ENCODE peak calls at places on chromosomes 6 and 20, in six cellular contexts. B, L, T, P, K and Q are unnamed samples.

GRCh38 chr6:165109011-165109410 is 200.4 kb downstream of the C6orf118 start:
- DNase-seq in B (no peak), L (no peak), T (no peak), P (no peak), K (no peak), Q (no peak)

GRCh38 chr6:24504642-24505586 is 10.1 kb downstream of the ALDH5A1 start:
- DNase-seq in B (peak), L (peak), T (no peak), P (no peak), K (no peak), Q (peak)

GRCh38 chr6:46469021-46469420 is 22.2 kb downstream of the RCAN2 start:
- DNase-seq in B (no peak), L (no peak), T (no peak), P (no peak), K (no peak), Q (no peak)

GRCh38 chr6:154962751-154963150 is 32.4 kb upstream of the TIAM2 start:
- DNase-seq in B (no peak), L (peak), T (no peak), P (peak), K (no peak), Q (peak)

GRCh38 chr20:21096321-21097043 is 9.7 kb downstream of the LINC00237 start:
- DNase-seq in B (no peak), L (peak), T (peak), P (no peak), K (no peak), Q (peak)

GRCh38 chr6:153090241-153090930 is 40.7 kb downstream of the RGS17 start:
- DNase-seq in B (no peak), L (peak), T (no peak), P (peak), K (no peak), Q (peak)

GRCh38 chr6:123380257-123380656 is 256.5 kb downstream of the TRDN start:
- DNase-seq in B (no peak), L (peak), T (peak), P (no peak), K (no peak), Q (no peak)

GRCh38 chr6:68238097-68238597 is 396.9 kb upstream of the ADGRB3 start:
- DNase-seq in B (no peak), L (no peak), T (peak), P (no peak), K (no peak), Q (no peak)

GRCh38 chr20:52991783-52992182 is 19.6 kb downstream of the TSHZ2 start:
- DNase-seq in B (no peak), L (no peak), T (no peak), P (no peak), K (no peak), Q (no peak)

GRCh38 chr6:46062312-46062711 is 46.7 kb upstream of the CLIC5 start:
- DNase-seq in B (peak), L (no peak), T (no peak), P (peak), K (no peak), Q (peak)

GRCh38 chr6:138182939-138183791 is 21.4 kb downstream of the ARFGEF3 start:
- DNase-seq in B (no peak), L (no peak), T (no peak), P (no peak), K (no peak), Q (no peak)

GRCh38 chr6:170542031-170542719 is 10.9 kb downstream of the PSMB1 start:
- DNase-seq in B (no peak), L (no peak), T (no peak), P (no peak), K (no peak), Q (no peak)

GRCh38 chr20:53180928-53181362 is 208.8 kb downstream of the TSHZ2 start:
- DNase-seq in B (no peak), L (no peak), T (no peak), P (no peak), K (no peak), Q (no peak)

GRCh38 chr6:100300221-100300736 is 164.4 kb downstream of the SIM1 start:
- DNase-seq in B (no peak), L (peak), T (peak), P (peak), K (no peak), Q (peak)

GRCh38 chr6:118771253-118771652 is 119.9 kb upstream of the CEP85L start:
- DNase-seq in B (no peak), L (no peak), T (no peak), P (no peak), K (no peak), Q (peak)

GRCh38 chr6:138197570-138197969 is 20.7 kb downstream of the PBOV1 start:
- DNase-seq in B (no peak), L (no peak), T (no peak), P (no peak), K (no peak), Q (no peak)

GRCh38 chr6:138607478-138608433 is 108.5 kb upstream of the NHSL1 start:
- DNase-seq in B (no peak), L (no peak), T (no peak), P (no peak), K (no peak), Q (no peak)

GRCh38 chr6:5511924-5512323 is 250.6 kb downstream of the FARS2 start:
- DNase-seq in B (no peak), L (no peak), T (no peak), P (no peak), K (no peak), Q (no peak)

GRCh38 chr6:167129159-167129558 is 6.3 kb downstream of the CCR6 start:
- DNase-seq in B (no peak), L (no peak), T (no peak), P (no peak), K (no peak), Q (no peak)

GRCh38 chr6:164106345-164106769 is 691.8 kb downstream of the QKI start:
- DNase-seq in B (no peak), L (peak), T (peak), P (no peak), K (peak), Q (no peak)

GRCh38 chr6:134374486-134374885 is 56.6 kb upstream of the SGK1 start:
- DNase-seq in B (no peak), L (no peak), T (no peak), P (no peak), K (peak), Q (no peak)

GRCh38 chr6:12401200-12401599 is 111.0 kb downstream of the EDN1 start:
- DNase-seq in B (no peak), L (no peak), T (no peak), P (no peak), K (no peak), Q (no peak)

GRCh38 chr6:42784739-42785498 is 3.1 kb downstream of the BICRAL start:
- DNase-seq in B (no peak), L (no peak), T (no peak), P (no peak), K (no peak), Q (no peak)

GRCh38 chr6:138509371-138509770 is 10.1 kb upstream of the NHSL1 start:
- DNase-seq in B (no peak), L (peak), T (peak), P (no peak), K (no peak), Q (peak)

GRCh38 chr6:35449287-35449881 is 2.8 kb upstream of the FANCE start:
- DNase-seq in B (no peak), L (peak), T (peak), P (no peak), K (no peak), Q (peak)

GRCh38 chr20:53677447-53678314 is 84.0 kb upstream of the ZNF217 start:
- DNase-seq in B (no peak), L (peak), T (peak), P (no peak), K (peak), Q (no peak)

GRCh38 chr6:163897030-163897429 is 482.5 kb downstream of the QKI start:
- DNase-seq in B (no peak), L (no peak), T (no peak), P (peak), K (no peak), Q (no peak)

GRCh38 chr6:156068870-156069269 is 613.2 kb upstream of the NOX3 start:
- DNase-seq in B (no peak), L (no peak), T (peak), P (no peak), K (no peak), Q (no peak)

GRCh38 chr6:29708432-29709177 is 14.6 kb upstream of the HLA-F start:
- DNase-seq in B (no peak), L (no peak), T (no peak), P (no peak), K (no peak), Q (no peak)

GRCh38 chr6:107121964-107122495 is 6.7 kb upstream of the BEND3 start:
- DNase-seq in B (no peak), L (no peak), T (peak), P (no peak), K (no peak), Q (no peak)

GRCh38 chr6:30480536-30481156 is 8.7 kb upstream of the HLA-E start:
- DNase-seq in B (no peak), L (no peak), T (no peak), P (no peak), K (no peak), Q (no peak)

GRCh38 chr6:93407186-93407585 is 12.2 kb downstream of the EPHA7 start:
- DNase-seq in B (no peak), L (no peak), T (no peak), P (no peak), K (no peak), Q (no peak)

GRCh38 chr6:26465776-26466175 is 8.0 kb downstream of the BTN2A1 start:
- DNase-seq in B (no peak), L (no peak), T (no peak), P (no peak), K (no peak), Q (no peak)

GRCh38 chr20:45366192-45366591 is 3.2 kb downstream of the SYS1 start:
- DNase-seq in B (no peak), L (no peak), T (no peak), P (no peak), K (no peak), Q (no peak)

GRCh38 chr20:45366631-45367030 is 3.7 kb downstream of the SYS1 start:
- DNase-seq in B (no peak), L (no peak), T (no peak), P (no peak), K (no peak), Q (no peak)

GRCh38 chr20:45365444-45365970 is 2.6 kb downstream of the SYS1 start:
- DNase-seq in B (no peak), L (no peak), T (no peak), P (no peak), K (no peak), Q (no peak)

GRCh38 chr20:45368221-45368980 is 5.4 kb downstream of the SYS1 start:
- DNase-seq in B (no peak), L (no peak), T (no peak), P (no peak), K (no peak), Q (no peak)

DNA sequence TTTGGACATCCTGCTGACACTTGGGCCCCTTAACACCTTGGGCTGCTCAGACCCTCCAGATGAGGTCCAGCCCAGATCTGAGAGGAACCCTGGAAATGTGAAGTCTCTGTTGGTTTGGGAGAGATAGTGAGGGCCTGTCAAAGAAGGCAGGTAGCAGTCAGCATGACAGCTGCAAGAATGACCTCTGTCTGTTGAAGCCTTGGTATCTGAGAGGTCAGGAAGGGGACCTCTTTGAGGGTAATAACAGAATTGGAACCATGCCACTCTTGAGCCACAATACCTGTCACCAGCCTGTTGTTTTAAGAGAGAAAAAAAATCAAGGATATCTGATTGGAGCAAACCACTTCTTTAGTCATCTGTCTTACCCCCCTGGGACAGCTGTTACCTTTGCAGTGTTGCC is 4.2 kb downstream of the SYS1 start:
- DNase-seq in B (no peak), L (no peak), T (no peak), P (no peak), K (no peak), Q (no peak)
- H3K4me3 ChIP-seq in B (no peak), L (no peak), T (no peak), P (no peak), K (no peak), Q (no peak)

GRCh38 chr6:37704923-37705238 is 7.2 kb upstream of the MDGA1 start:
- DNase-seq in B (no peak), L (no peak), T (no peak), P (no peak), K (no peak), Q (no peak)
- H3K4me3 ChIP-seq in B (peak), L (peak), T (no peak), P (peak), K (peak), Q (no peak)

DNA sequence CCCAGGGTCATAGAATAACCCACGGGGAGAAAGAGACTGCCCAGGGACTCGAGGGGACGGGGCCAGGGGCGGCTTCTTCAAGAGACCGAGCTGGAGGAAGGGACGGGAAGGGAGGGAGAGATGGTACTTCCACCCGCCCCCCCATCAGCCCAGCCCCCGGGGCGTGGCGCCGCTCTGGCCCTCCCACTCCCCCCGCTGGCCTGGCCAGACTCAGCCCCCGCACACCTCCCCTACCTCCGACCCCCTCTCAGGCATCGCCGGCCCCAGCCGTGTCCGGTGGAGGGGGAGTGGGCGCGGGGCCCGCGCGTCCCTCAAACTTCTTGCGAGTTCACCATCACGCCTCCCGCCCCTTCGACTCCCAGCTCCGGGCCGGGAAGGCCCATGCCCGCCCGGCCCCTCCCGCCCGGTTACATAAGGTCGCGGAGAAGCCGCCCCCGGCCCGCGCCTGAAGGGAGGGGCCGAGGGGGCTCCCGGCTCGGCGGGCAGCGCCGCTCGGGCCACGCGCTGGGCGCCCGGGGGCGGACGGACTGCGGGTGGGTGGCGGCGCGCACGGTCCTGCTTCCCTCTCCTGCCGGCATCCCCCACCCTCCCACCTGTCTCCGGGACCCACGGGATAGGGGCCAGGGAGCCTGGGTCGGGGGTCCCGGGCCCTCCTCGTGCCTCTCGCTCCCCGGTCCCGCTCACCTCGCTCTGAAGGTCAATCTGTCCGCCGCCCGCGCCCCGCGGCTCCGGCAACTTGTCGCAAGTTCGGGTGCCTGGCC is 562 bp downstream of the TFEB start:
- DNase-seq in B (peak), L (peak), T (peak), P (no peak), K (peak), Q (no peak)
- H3K4me3 ChIP-seq in B (peak), L (peak), T (peak), P (peak), K (peak), Q (peak)

DNA sequence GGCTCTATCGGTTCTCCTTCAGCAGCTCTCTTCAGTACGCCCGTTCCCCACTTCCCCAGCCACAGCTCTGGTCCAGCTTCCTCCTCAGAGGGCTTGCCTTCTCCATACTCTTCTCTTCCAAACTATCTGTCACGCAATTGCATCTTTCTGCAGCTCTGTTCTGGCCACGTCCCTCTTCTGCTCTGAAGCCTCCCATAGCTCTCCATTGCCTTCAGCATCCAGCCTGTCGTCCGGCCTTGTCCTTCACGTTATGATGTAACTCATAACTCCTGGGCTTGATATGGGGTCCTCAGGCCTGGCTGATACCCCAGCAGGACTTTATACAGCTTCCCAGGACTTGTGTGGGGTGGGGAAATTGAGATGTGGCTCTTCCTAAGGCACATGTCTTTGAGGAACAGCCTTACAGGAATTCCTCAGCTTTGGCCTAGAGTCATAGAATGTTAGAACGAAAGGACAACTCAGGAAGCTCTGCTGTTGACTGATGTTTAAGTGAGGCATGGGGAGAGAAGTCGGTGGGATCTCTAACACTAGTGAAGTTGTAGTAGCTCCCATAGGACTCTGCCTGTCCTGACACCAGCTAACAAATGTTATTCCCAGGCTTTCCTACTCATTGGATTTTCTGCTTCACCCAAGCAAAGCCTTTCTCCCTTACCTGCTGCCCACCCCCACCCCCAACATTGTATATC is 39.5 kb upstream of the RNF8 start:
- DNase-seq in B (no peak), L (no peak), T (no peak), P (no peak), K (no peak), Q (no peak)
- H3K4me3 ChIP-seq in B (no peak), L (no peak), T (no peak), P (no peak), K (no peak), Q (no peak)

DNA sequence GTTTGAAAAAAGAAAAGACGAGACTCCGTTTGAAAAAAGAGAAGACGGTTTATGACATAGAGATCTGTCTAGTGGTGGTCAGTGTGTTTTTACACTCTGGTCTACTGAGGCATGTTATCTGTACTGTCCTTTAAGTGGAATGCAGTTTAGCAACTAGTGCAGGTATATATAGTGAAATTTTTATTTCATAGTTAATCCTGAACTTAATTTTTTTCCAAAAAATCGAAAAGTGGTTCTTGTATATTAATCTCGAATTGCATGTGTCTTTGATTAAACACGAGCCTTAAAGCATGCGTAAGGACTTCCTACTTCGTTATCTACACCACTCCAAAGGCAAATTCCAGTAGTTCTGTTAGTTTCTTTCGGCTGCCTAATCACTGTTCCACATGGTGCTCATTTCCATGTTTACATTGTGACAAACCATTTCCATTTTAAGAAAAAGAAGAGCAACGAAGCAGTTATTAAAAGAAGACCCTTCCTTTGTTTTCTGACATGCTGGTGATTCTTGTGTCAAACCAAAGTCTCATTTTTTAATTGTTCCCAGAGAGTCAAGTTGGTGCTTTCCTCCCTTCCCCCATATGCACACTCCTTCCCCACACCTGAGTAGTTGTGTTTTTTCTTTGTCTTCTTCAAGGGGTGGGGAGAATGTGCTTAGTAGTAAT is 2.3 kb downstream of the SNX9 start:
- DNase-seq in B (no peak), L (no peak), T (no peak), P (no peak), K (no peak), Q (no peak)
- H3K4me3 ChIP-seq in B (peak), L (no peak), T (no peak), P (peak), K (peak), Q (peak)

DNA sequence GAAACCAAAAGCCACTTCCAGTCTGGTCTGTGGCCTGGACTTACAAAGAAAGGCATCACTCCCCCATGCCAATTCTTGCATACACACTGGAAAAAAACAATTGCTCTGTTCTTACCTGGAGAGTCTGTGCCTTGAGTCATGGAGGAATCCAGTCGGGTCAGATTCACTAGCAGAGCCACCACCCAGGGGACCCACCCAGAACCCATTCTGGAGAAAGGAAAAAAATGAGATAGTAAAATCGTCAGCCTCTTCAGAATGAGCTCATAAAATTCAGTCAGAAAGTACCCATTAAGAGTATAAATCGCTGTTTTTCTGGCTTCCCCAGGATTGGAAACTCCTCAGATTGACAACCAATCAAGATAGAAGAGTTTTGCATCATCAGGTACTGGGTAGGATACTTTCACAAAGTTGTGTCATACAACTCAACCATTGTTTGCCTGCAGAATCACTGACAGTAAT is at the start of gene HLA-DOB:
- DNase-seq in B (no peak), L (peak), T (peak), P (no peak), K (no peak), Q (peak)
- H3K4me3 ChIP-seq in B (no peak), L (no peak), T (no peak), P (no peak), K (peak), Q (no peak)

GRCh38 chr20:63976980-63977391 is 2.5 kb downstream of the SAMD10 start:
- DNase-seq in B (peak), L (no peak), T (no peak), P (no peak), K (no peak), Q (no peak)

GRCh38 chr20:63978319-63979220 is 872 bp downstream of the SAMD10 start:
- DNase-seq in B (peak), L (no peak), T (peak), P (no peak), K (peak), Q (peak)

GRCh38 chr20:63979549-63980316 is at the start of gene SAMD10:
- DNase-seq in B (peak), L (no peak), T (peak), P (no peak), K (no peak), Q (peak)

GRCh38 chr20:63979221-63979548 is 257 bp downstream of the SAMD10 start:
- DNase-seq in B (peak), L (no peak), T (no peak), P (no peak), K (no peak), Q (no peak)

GRCh38 chr20:63977392-63978276 is 1.8 kb downstream of the SAMD10 start:
- DNase-seq in B (peak), L (peak), T (no peak), P (no peak), K (no peak), Q (peak)
- H3K4me3 ChIP-seq in B (peak), L (no peak), T (no peak), P (no peak), K (no peak), Q (peak)